ENCODE peak calls at places on chromosome 5, in four cellular contexts. R is adrenal gland, W is GM23338, N is breast epithelium. G is an unnamed sample.

GRCh38 chr5:41408676-41409443 is 101.5 kb downstream of the PLCXD3 start:
- DNase-seq in W (no peak), N (no peak), R (peak; percentile 27), G (no peak)

GRCh38 chr5:93164690-93165089 is 416.3 kb downstream of the NR2F1-AS1 start:
- DNase-seq in W (no peak), R (no peak), N (no peak), G (no peak)

GRCh38 chr5:112339761-112340160 is 79.3 kb downstream of the EPB41L4A start:
- DNase-seq in W (no peak), R (no peak), N (no peak), G (no peak)

GRCh38 chr5:153043876-153044275 is 446.6 kb upstream of the GRIA1 start:
- DNase-seq in R (no peak), N (no peak), W (no peak), G (no peak)

GRCh38 chr5:127256886-127257597 is 33.6 kb upstream of the MEGF10 start:
- DNase-seq in W (peak; percentile 45), R (no peak), N (no peak), G (no peak)

GRCh38 chr5:7927466-7928375 is 58.8 kb downstream of the MTRR start:
- DNase-seq in R (peak; percentile 56), N (no peak), W (peak; percentile 84), G (peak; percentile 9)

GRCh38 chr5:173556142-173557028 is 60.1 kb downstream of the BOD1 start:
- DNase-seq in N (no peak), R (no peak), W (peak; percentile 25), G (no peak)

GRCh38 chr5:15009420-15009819 is 137.8 kb upstream of the ANKH start:
- DNase-seq in W (no peak), R (no peak), N (no peak), G (no peak)

GRCh38 chr5:15885156-15885555 is 294.4 kb downstream of the MARCHF11 start:
- DNase-seq in N (no peak), W (no peak), R (no peak), G (no peak)

GRCh38 chr5:179237770-179238627 is 107.3 kb downstream of the ADAMTS2 start:
- DNase-seq in N (no peak), W (no peak), R (no peak), G (no peak)

GRCh38 chr5:117888688-117889087 is 1099.7 kb downstream of the DTWD2 start:
- DNase-seq in W (no peak), N (no peak), R (no peak), G (no peak)

GRCh38 chr5:112420111-112420864 is 1.2 kb upstream of the EPB41L4A start:
- DNase-seq in N (peak; percentile 72), W (peak; percentile 89), R (peak; percentile 91), G (peak; percentile 58)

GRCh38 chr5:1943481-1943880 is 60.8 kb upstream of the IRX4 start:
- DNase-seq in W (no peak), R (no peak), N (no peak), G (no peak)

DNA sequence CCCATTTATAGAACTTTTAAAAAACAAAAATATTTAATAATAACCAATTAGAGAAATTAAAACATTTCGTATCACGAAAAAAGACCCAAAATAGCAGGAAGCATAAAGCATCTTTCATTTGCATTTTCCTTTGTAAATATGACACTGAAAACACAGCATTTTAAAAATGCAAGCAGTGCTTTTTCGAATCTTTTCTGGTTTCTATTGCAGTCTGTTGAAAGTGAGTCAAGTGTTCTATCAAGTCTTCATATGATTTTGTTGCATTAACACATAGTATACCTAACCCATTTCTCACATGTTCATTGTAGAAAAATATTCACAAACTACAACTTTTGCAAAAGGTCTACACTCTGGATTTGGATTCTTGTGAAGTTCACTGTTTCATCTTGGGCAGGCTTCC is 198.8 kb downstream of the SEMA5A start:
- DNase-seq in N (no peak), R (no peak), W (no peak), G (no peak)
- H3K27ac ChIP-seq in N (no peak overlapping the region), R (no peak overlapping the region), W (no peak overlapping the region), G (no peak overlapping the region)

GRCh38 chr5:58451732-58452565 is 7.9 kb downstream of the PLK2 start:
- DNase-seq in N (no peak), W (no peak), R (no peak), G (no peak)

GRCh38 chr5:58454025-58454424 is 5.9 kb downstream of the PLK2 start:
- DNase-seq in W (no peak), N (no peak), R (no peak), G (no peak)

GRCh38 chr5:58455066-58455465 is 4.8 kb downstream of the PLK2 start:
- DNase-seq in R (no peak), N (no peak), W (no peak), G (no peak)

GRCh38 chr5:58452566-58453258 is 7.2 kb downstream of the PLK2 start:
- DNase-seq in N (no peak), W (no peak), R (no peak), G (no peak)

DNA sequence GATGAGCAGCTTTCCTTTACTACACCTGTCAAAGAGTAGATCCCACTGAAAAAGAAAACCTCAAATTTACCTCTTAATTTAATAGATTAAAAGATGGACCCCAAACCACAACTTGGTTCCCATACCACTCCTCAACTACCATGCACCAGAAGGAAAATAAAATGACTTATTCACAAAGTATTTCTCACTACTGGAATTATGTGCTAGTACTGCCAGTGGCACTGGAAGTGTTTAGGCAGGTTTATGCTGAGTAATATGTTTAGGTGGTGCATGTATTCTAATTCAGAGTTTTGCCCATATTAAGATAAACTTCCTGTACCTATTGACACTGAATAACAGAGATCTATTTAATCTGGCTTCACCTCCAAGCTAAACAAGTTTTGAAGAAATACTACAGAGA is 6.6 kb downstream of the PLK2 start:
- DNase-seq in W (no peak), R (no peak), N (no peak), G (no peak)
- H3K27ac ChIP-seq in W (no peak overlapping the region), R (no peak overlapping the region), N (peak overlapping the region; percentile 58), G (no peak overlapping the region)

DNA sequence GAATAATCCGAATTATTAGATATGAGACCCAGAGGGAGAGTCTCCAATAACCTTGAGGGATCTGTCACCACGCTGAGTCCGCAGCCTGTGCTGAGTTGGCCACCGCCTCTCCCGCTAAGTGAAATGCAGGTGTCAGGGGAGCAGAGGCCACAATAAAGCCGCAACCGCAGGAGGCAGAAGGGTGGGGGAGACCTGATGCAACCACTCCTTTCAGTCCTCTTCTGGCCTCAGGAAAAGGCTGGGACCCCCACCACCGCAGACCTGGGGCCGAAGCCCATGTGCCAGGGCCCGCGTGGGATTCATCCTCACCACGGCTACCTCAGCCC is 562 bp downstream of the MAP1B start:
- DNase-seq in W (peak; percentile 63), R (no peak), N (no peak), G (no peak)
- H3K27ac ChIP-seq in W (peak overlapping the region; percentile 93), R (peak overlapping the region; percentile 87), N (peak overlapping the region; percentile 21), G (peak overlapping the region; percentile 89)

DNA sequence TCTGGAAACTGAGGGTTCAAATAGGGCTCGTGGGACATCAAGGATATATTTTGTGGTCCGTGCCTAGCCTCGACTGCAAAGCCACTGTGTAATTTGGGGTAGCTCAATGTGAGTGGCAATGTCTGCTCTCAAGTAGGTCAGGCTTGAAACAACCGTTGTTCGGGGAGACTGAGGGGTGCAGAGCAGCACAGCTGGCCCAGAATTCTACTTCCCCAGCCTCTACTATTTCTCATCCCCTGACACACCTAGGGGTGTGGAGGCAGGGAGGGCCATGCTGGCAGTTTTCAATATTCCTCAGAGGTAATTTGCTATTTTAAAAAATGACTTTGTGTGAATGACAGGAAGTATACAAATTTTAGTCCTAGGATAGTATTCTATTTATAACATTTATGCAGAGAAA is 1.4 kb upstream of the DAB2 start:
- DNase-seq in R (no peak), N (no peak), W (no peak), G (no peak)
- H3K27ac ChIP-seq in R (peak overlapping the region; percentile 81), N (peak overlapping the region; percentile 93), W (no peak overlapping the region), G (no peak overlapping the region)

G was measured in substantia nigra.